ENCODE peak calls at places on chromosomes 6 and 20, in seven cellular contexts. J is HCT116, E is HepG2, F is H1, Z is K562, V is SK-N-SH, N is GM12878. C is an unnamed sample.

GRCh38 chr6:43060034-43060754 is 763 bp downstream of the KLC4 start:
- DNase-seq in J (no peak), E (peak), F (no peak), Z (peak), V (no peak), N (no peak), C (peak)

GRCh38 chr6:114339706-114340105 is 3.1 kb downstream of the HS3ST5 start:
- DNase-seq in J (no peak), E (peak), F (no peak), Z (no peak), V (no peak), N (no peak), C (no peak)

GRCh38 chr6:106439459-106439858 is 78.9 kb downstream of the CRYBG1 start:
- DNase-seq in J (no peak), E (no peak), F (no peak), Z (no peak), V (no peak), N (no peak), C (no peak)

GRCh38 chr6:3031857-3032256 is 32.2 kb downstream of the NQO2 start:
- DNase-seq in J (no peak), E (peak), F (no peak), Z (no peak), V (no peak), N (no peak), C (peak)

GRCh38 chr6:32933661-32934085 is 7.2 kb downstream of the HLA-DMB start:
- DNase-seq in J (peak), E (peak), F (peak), Z (peak), V (peak), N (peak), C (peak)

GRCh38 chr20:57592263-57593092 is 27.7 kb downstream of the ZBP1 start:
- DNase-seq in J (no peak), E (no peak), F (no peak), Z (no peak), V (no peak), N (no peak), C (no peak)

GRCh38 chr20:44643596-44644383 is 7.7 kb downstream of the ADA start:
- DNase-seq in J (no peak), E (peak), F (peak), Z (no peak), V (no peak), N (no peak), C (no peak)

GRCh38 chr6:73233048-73233447 is 7.8 kb upstream of the KHDC1L start:
- DNase-seq in J (no peak), E (no peak), F (no peak), Z (no peak), V (no peak), N (no peak), C (no peak)

GRCh38 chr20:50655325-50655880 is 35.9 kb downstream of the RIPOR3 start:
- DNase-seq in J (no peak), E (no peak), F (no peak), Z (no peak), V (peak), N (no peak), C (no peak)

GRCh38 chr6:11934638-11935037 is 77.5 kb upstream of the HIVEP1 start:
- DNase-seq in J (no peak), E (no peak), F (no peak), Z (no peak), V (no peak), N (no peak), C (no peak)

GRCh38 chr20:51036827-51037229 is 13.9 kb upstream of the KCNG1 start:
- DNase-seq in J (peak), E (no peak), F (no peak), Z (no peak), V (no peak), N (no peak), C (no peak)

GRCh38 chr6:75932067-75932466 is 140.4 kb downstream of the IMPG1 start:
- DNase-seq in J (peak), E (peak), F (peak), Z (peak), V (peak), N (no peak), C (no peak)

GRCh38 chr6:107550241-107550840 is 60.4 kb downstream of the SOBP start:
- DNase-seq in J (no peak), E (no peak), F (no peak), Z (no peak), V (no peak), N (peak), C (no peak)

GRCh38 chr6:127791779-127792528 is 108.9 kb downstream of the THEMIS start:
- DNase-seq in J (no peak), E (no peak), F (no peak), Z (no peak), V (no peak), N (no peak), C (no peak)

GRCh38 chr20:50278684-50279531 is 88.3 kb downstream of the CEBPB start:
- DNase-seq in J (peak), E (peak), F (no peak), Z (peak), V (no peak), N (no peak), C (no peak)

GRCh38 chr6:134451529-134451928 is 133.6 kb upstream of the SGK1 start:
- DNase-seq in J (no peak), E (no peak), F (no peak), Z (peak), V (no peak), N (no peak), C (no peak)

GRCh38 chr6:134447883-134448387 is 130.0 kb upstream of the SGK1 start:
- DNase-seq in J (no peak), E (no peak), F (no peak), Z (no peak), V (no peak), N (no peak), C (no peak)

GRCh38 chr6:134447423-134447822 is 129.5 kb upstream of the SGK1 start:
- DNase-seq in J (no peak), E (no peak), F (no peak), Z (no peak), V (no peak), N (no peak), C (no peak)

GRCh38 chr6:134449004-134449403 is 131.1 kb upstream of the SGK1 start:
- DNase-seq in J (no peak), E (no peak), F (no peak), Z (no peak), V (no peak), N (no peak), C (no peak)

DNA sequence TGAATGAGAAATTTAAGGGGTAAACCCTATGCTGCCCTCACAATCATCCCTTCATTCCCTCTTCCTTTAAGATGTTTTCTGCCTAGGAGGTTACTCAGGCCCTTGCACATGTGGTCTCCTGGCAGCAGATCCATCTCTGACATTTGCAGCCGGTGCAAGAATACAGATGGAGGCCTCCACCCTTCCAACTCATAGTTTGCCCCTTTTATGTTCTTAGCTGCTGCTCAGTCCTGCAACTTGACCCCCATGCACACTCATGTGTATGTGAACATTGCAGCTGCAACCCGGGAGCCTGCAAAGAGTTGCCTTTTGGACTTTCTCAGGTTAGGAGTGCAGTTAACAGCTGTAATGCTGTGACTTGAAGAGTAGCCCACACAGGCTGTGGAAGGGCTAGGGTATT is 131.9 kb upstream of the SGK1 start:
- DNase-seq in J (no peak), E (no peak), F (no peak), Z (no peak), V (no peak), N (no peak), C (no peak)
- TF ChIP-seq JUND in J (no peak), E (no peak), F (no peak), Z (no peak), V (no peak), N (no peak), C (no peak)

DNA sequence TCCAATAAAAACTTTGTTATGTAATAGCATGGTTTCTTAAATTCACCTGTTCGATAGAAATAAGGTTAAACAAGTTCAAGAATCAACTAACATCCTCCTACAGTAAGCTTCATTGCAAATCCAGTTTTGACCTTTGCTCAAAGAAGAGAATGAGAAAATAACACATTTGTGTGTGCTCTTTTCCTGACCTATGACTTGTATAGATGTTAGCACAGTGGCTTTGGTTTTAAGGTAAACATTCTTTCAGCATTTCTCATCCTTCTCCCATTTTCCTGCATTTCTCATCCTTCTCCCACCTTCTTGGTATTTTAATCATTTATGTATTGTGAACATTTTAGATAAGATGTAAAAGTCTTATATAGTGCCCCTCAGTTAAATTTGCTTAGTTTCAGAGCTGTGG is 73.9 kb downstream of the PLCB1 start:
- DNase-seq in J (no peak), E (peak), F (no peak), Z (no peak), V (no peak), N (no peak), C (peak)
- TF ChIP-seq JUND in J (no peak), E (peak), F (no peak), Z (no peak), V (no peak), N (no peak), C (no peak)

DNA sequence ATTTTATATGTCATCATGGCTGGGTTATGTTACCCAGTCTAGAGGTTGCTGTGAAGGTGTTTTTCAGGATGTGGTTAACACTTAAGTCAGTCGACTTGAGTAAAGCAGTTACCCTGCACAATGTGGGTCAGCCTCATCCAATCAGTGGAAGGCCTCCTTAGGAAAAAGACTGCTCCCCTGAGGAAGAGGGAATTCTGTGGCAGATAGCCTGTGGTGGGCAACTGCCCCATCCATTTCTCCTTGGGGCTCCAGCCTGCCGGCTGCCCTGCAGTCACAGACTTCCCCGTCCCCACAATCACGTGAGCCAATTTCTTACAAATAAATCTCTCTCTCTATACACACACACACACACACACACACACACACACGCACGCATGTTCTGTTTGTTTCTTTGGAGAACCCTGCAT is 34.5 kb upstream of the MPC1 start:
- DNase-seq in J (no peak), E (no peak), F (no peak), Z (no peak), V (no peak), N (no peak), C (no peak)
- TF ChIP-seq JUND in J (no peak), E (no peak), F (no peak), Z (no peak), V (no peak), N (no peak), C (no peak)

GRCh38 chr6:142934599-142934998 is 10.4 kb downstream of the HIVEP2 start:
- DNase-seq in J (no peak), E (no peak), F (no peak), Z (no peak), V (no peak), N (no peak), C (no peak)
- TF ChIP-seq JUND in J (no peak), E (no peak), F (no peak), Z (no peak), V (no peak), N (no peak), C (no peak)

GRCh38 chr6:153645326-153645725 is 393.7 kb upstream of the OPRM1 start:
- DNase-seq in J (no peak), E (no peak), F (no peak), Z (no peak), V (no peak), N (no peak), C (no peak)

GRCh38 chr6:153644000-153644399 is 395.0 kb upstream of the OPRM1 start:
- DNase-seq in J (no peak), E (no peak), F (no peak), Z (no peak), V (no peak), N (no peak), C (no peak)
- TF ChIP-seq JUND in J (no peak), E (no peak), F (no peak), Z (no peak), V (no peak), N (no peak), C (no peak)

GRCh38 chr20:62525014-62525413 is 49.2 kb upstream of the GATA5 start:
- DNase-seq in J (no peak), E (no peak), F (no peak), Z (no peak), V (no peak), N (no peak), C (no peak)

GRCh38 chr20:62522748-62523396 is 47.1 kb upstream of the GATA5 start:
- DNase-seq in J (no peak), E (no peak), F (no peak), Z (no peak), V (peak), N (no peak), C (no peak)

GRCh38 chr20:62524486-62524885 is 48.7 kb upstream of the GATA5 start:
- DNase-seq in J (no peak), E (no peak), F (no peak), Z (no peak), V (peak), N (no peak), C (no peak)

GRCh38 chr20:62519826-62520225 is 44.0 kb upstream of the GATA5 start:
- DNase-seq in J (no peak), E (no peak), F (no peak), Z (no peak), V (no peak), N (no peak), C (no peak)

GRCh38 chr20:62523473-62524203 is 47.8 kb upstream of the GATA5 start:
- DNase-seq in J (peak), E (peak), F (no peak), Z (peak), V (peak), N (no peak), C (no peak)
- TF ChIP-seq JUND in J (no peak), E (peak), F (no peak), Z (peak), V (no peak), N (no peak), C (no peak)

DNA sequence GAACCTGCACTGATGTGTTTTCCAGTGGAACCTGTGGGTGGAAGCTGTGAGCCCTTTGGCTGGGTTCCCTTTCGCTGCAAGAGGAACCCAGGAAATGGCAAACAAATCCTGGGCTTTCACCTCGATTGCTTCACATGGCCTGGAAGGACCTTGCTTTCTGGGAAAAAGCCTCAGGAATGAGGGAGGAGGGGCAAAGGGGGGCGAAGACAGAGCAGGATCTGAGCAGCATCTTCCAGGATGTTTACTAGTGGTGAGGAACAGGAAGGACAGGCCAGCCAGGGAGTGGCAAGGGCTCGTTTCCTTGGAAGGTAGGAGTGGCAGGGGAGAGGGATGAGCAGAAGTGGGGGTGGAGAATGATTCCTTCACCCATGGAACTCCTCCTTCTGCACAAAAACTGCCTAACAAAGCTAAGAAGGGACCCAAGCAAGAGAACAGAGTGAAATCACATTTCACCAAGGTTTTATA is 5.9 kb downstream of the SLC2A10 start:
- DNase-seq in J (no peak), E (no peak), F (no peak), Z (no peak), V (no peak), N (no peak), C (peak)
- TF ChIP-seq JUND in J (no peak), E (no peak), F (no peak), Z (no peak), V (no peak), N (no peak), C (no peak)

GRCh38 chr6:146287691-146288369 is 255.8 kb upstream of the RAB32 start:
- DNase-seq in J (no peak), E (no peak), F (no peak), Z (no peak), V (no peak), N (no peak), C (no peak)

GRCh38 chr6:146292506-146292905 is 251.1 kb upstream of the RAB32 start:
- DNase-seq in J (no peak), E (no peak), F (no peak), Z (no peak), V (no peak), N (no peak), C (no peak)

GRCh38 chr6:146286976-146287375 is 256.7 kb upstream of the RAB32 start:
- DNase-seq in J (no peak), E (no peak), F (no peak), Z (no peak), V (no peak), N (no peak), C (no peak)

GRCh38 chr6:146290589-146290901 is 253.1 kb upstream of the RAB32 start:
- DNase-seq in J (no peak), E (no peak), F (no peak), Z (no peak), V (no peak), N (no peak), C (no peak)

GRCh38 chr6:146289816-146290588 is 253.6 kb upstream of the RAB32 start:
- DNase-seq in J (no peak), E (no peak), F (no peak), Z (no peak), V (no peak), N (no peak), C (no peak)
- TF ChIP-seq JUND in J (no peak), E (no peak), F (no peak), Z (peak), V (peak), N (no peak), C (no peak)

DNA sequence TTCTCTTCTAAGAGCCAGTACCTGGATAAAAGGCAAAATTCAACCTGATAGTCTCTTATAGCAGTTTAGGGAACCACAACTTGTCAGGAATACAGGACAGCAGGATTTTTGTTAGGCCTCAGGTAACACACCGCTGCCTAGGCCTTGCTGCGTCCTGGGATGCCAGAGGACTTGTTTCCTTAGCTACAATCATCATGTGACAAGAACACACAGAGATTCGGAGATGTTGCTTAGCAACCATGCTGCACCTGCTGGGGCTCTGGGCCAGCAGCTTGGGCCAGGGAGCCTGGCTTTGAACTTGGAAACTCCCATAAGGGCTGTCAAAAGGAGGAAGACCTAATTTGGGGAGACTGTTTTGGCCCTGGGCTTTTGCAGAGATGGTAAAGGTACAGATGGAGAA is 36.1 kb upstream of the CHD6 start:
- DNase-seq in J (no peak), E (no peak), F (no peak), Z (no peak), V (no peak), N (no peak), C (no peak)
- TF ChIP-seq JUND in J (no peak), E (no peak), F (no peak), Z (no peak), V (no peak), N (no peak), C (no peak)

DNA sequence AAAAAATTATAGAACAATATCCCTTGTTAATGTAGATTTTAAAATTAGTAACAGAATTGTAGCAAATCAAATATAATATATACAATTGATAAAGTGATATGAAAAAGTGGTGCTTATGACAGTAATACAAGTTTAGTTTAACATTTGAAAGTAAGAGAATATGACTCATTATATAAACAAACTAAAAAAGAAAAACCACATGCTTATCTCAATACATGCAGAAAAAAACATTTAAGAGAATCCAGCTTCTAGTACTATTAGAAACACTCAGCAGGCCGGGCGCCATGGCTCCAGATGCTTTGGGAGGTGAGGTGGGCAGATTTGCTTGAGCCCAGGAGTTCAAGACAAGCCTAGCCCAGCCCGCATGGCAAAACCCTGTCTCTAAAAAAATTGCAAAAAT is 60.7 kb upstream of the LAMA2 start:
- DNase-seq in J (no peak), E (no peak), F (no peak), Z (no peak), V (no peak), N (no peak), C (no peak)
- TF ChIP-seq JUND in J (no peak), E (no peak), F (no peak), Z (no peak), V (no peak), N (no peak), C (no peak)

C was measured in T47D.